ENCODE peak calls at places on chromosomes 6 and 20, in six cellular contexts. One of them, this sample, is unnamed.

GRCh38 chr20:33689973-33690372 is 3.8 kb upstream of the E2F1 start:
- DNase-seq in GM23248: peak; percentile 44
- DNase-seq in PC-3: peak; percentile 18
- DNase-seq in astrocyte: peak; percentile 47
- DNase-seq in K562: peak; percentile 57
- DNase-seq in PC-9: peak; percentile 39
- DNase-seq in this sample: peak; percentile 67

GRCh38 chr20:54549523-54550326 is 74.3 kb downstream of the DOK5 start:
- DNase-seq in PC-3: no peak
- DNase-seq in astrocyte: peak; percentile 66
- DNase-seq in GM23248: peak; percentile 58
- DNase-seq in PC-9: no peak
- DNase-seq in K562: no peak
- DNase-seq in this sample: peak; percentile 71

GRCh38 chr20:58433759-58434158 is 44.7 kb downstream of the VAPB start:
- DNase-seq in PC-3: peak; percentile 60
- DNase-seq in astrocyte: peak; percentile 77
- DNase-seq in PC-9: no peak
- DNase-seq in K562: peak; percentile 50
- DNase-seq in GM23248: peak; percentile 81
- DNase-seq in this sample: peak; percentile 78

GRCh38 chr20:63957004-63957689 is 931 bp upstream of the UCKL1 start:
- DNase-seq in K562: peak; percentile 79
- DNase-seq in astrocyte: peak; percentile 47
- DNase-seq in PC-3: peak; percentile 79
- DNase-seq in GM23248: peak; percentile 85
- DNase-seq in PC-9: peak; percentile 71
- DNase-seq in this sample: peak; percentile 65

GRCh38 chr6:108622601-108623335 is 62.1 kb downstream of the FOXO3 start:
- DNase-seq in GM23248: peak; percentile 98
- DNase-seq in PC-3: no peak
- DNase-seq in PC-9: no peak
- DNase-seq in astrocyte: peak; percentile 95
- DNase-seq in K562: no peak
- DNase-seq in this sample: peak; percentile 96

GRCh38 chr6:163790296-163790840 is 375.9 kb downstream of the QKI start:
- DNase-seq in GM23248: no peak
- DNase-seq in astrocyte: peak; percentile 12
- DNase-seq in PC-9: no peak
- DNase-seq in K562: no peak
- DNase-seq in PC-3: no peak
- DNase-seq in this sample: peak; percentile 59

GRCh38 chr20:16106191-16106849 is 466.9 kb downstream of the KIF16B start:
- DNase-seq in GM23248: no peak
- DNase-seq in PC-3: peak; percentile 97
- DNase-seq in astrocyte: no peak
- DNase-seq in PC-9: peak; percentile 85
- DNase-seq in K562: no peak
- DNase-seq in this sample: no peak

GRCh38 chr6:24004062-24004461 is 122.0 kb upstream of the NRSN1 start:
- DNase-seq in K562: no peak
- DNase-seq in PC-3: peak; percentile 61
- DNase-seq in PC-9: no peak
- DNase-seq in astrocyte: peak; percentile 93
- DNase-seq in GM23248: peak; percentile 74
- DNase-seq in this sample: peak; percentile 93

GRCh38 chr6:39465539-39465938 is 143.0 kb upstream of the KCNK16 start:
- DNase-seq in K562: no peak
- DNase-seq in GM23248: no peak
- DNase-seq in PC-3: no peak
- DNase-seq in PC-9: no peak
- DNase-seq in astrocyte: no peak
- DNase-seq in this sample: no peak

GRCh38 chr6:31659649-31660223 is 842 bp downstream of the C6orf47 start:
- DNase-seq in K562: no peak
- DNase-seq in PC-3: peak; percentile 42
- DNase-seq in PC-9: peak; percentile 54
- DNase-seq in astrocyte: peak; percentile 19
- DNase-seq in GM23248: peak; percentile 64
- DNase-seq in this sample: peak; percentile 25

GRCh38 chr6:112839525-112839961 is 492.4 kb downstream of the RFPL4B start:
- DNase-seq in K562: no peak
- DNase-seq in PC-9: no peak
- DNase-seq in GM23248: peak; percentile 88
- DNase-seq in astrocyte: peak; percentile 92
- DNase-seq in PC-3: no peak
- DNase-seq in this sample: peak; percentile 91

GRCh38 chr6:154995241-154996162 is at the start of gene TIAM2:
- DNase-seq in GM23248: peak; percentile 55
- DNase-seq in astrocyte: no peak
- DNase-seq in PC-9: no peak
- DNase-seq in K562: no peak
- DNase-seq in PC-3: no peak
- DNase-seq in this sample: peak; percentile 35

GRCh38 chr6:168916576-168917207 is 337.0 kb downstream of the THBS2 start:
- DNase-seq in K562: no peak
- DNase-seq in astrocyte: peak; percentile 31
- DNase-seq in GM23248: peak; percentile 48
- DNase-seq in PC-3: no peak
- DNase-seq in PC-9: no peak
- DNase-seq in this sample: peak; percentile 56

GRCh38 chr6:8059129-8059528 is 5.1 kb downstream of the BLOC1S5 start:
- DNase-seq in astrocyte: peak; percentile 22
- DNase-seq in K562: no peak
- DNase-seq in PC-9: no peak
- DNase-seq in GM23248: peak; percentile 73
- DNase-seq in PC-3: peak; percentile 57
- DNase-seq in this sample: peak; percentile 74

GRCh38 chr6:44128020-44128917 is 915 bp downstream of the TMEM63B start:
- DNase-seq in GM23248: peak; percentile 80
- DNase-seq in PC-3: peak; percentile 30
- DNase-seq in PC-9: no peak
- DNase-seq in K562: peak; percentile 60
- DNase-seq in astrocyte: no peak
- DNase-seq in this sample: no peak

GRCh38 chr6:13638626-13639025 is 23.5 kb downstream of the NOL7 start:
- DNase-seq in PC-3: no peak
- DNase-seq in K562: no peak
- DNase-seq in astrocyte: no peak
- DNase-seq in PC-9: no peak
- DNase-seq in GM23248: no peak
- DNase-seq in this sample: no peak

GRCh38 chr6:136587527-136587926 is 37.3 kb upstream of the MAP7 start:
- DNase-seq in PC-9: no peak
- DNase-seq in GM23248: peak; percentile 12
- DNase-seq in K562: no peak
- DNase-seq in astrocyte: no peak
- DNase-seq in PC-3: no peak
- DNase-seq in this sample: no peak

GRCh38 chr6:36740818-36741179 is 43.2 kb downstream of the RAB44 start:
- DNase-seq in GM23248: no peak
- DNase-seq in PC-9: no peak
- DNase-seq in K562: no peak
- DNase-seq in PC-3: no peak
- DNase-seq in astrocyte: no peak
- DNase-seq in this sample: no peak

GRCh38 chr6:12356431-12356830 is 66.3 kb downstream of the EDN1 start:
- DNase-seq in GM23248: no peak
- DNase-seq in astrocyte: no peak
- DNase-seq in K562: no peak
- DNase-seq in PC-3: no peak
- DNase-seq in PC-9: no peak
- DNase-seq in this sample: no peak

GRCh38 chr20:21518292-21518991 is 4.6 kb upstream of the NKX2-2 start:
- DNase-seq in astrocyte: no peak
- DNase-seq in PC-3: no peak
- DNase-seq in GM23248: no peak
- DNase-seq in K562: peak; percentile 35
- DNase-seq in PC-9: no peak
- DNase-seq in this sample: no peak

GRCh38 chr6:51277471-51277870 is 458.8 kb downstream of the TFAP2B start:
- DNase-seq in PC-9: no peak
- DNase-seq in PC-3: no peak
- DNase-seq in GM23248: no peak
- DNase-seq in astrocyte: no peak
- DNase-seq in K562: no peak
- DNase-seq in this sample: no peak

GRCh38 chr6:154165488-154165887 is 126.4 kb downstream of the OPRM1 start:
- DNase-seq in astrocyte: no peak
- DNase-seq in PC-3: no peak
- DNase-seq in K562: no peak
- DNase-seq in PC-9: no peak
- DNase-seq in GM23248: no peak
- DNase-seq in this sample: peak; percentile 21

GRCh38 chr6:22754111-22754510 is 184.7 kb downstream of the HDGFL1 start:
- DNase-seq in PC-9: no peak
- DNase-seq in PC-3: peak; percentile 51
- DNase-seq in GM23248: no peak
- DNase-seq in astrocyte: peak; percentile 39
- DNase-seq in K562: no peak
- DNase-seq in this sample: peak; percentile 67

GRCh38 chr6:97095466-97095865 is 170.9 kb downstream of the KLHL32 start:
- DNase-seq in K562: no peak
- DNase-seq in PC-3: peak; percentile 71
- DNase-seq in PC-9: no peak
- DNase-seq in astrocyte: no peak
- DNase-seq in GM23248: peak; percentile 9
- DNase-seq in this sample: no peak

GRCh38 chr6:90820436-90820835 is 233.6 kb upstream of the MAP3K7 start:
- DNase-seq in PC-3: peak; percentile 7
- DNase-seq in K562: no peak
- DNase-seq in GM23248: no peak
- DNase-seq in astrocyte: no peak
- DNase-seq in PC-9: no peak
- DNase-seq in this sample: no peak

DNA sequence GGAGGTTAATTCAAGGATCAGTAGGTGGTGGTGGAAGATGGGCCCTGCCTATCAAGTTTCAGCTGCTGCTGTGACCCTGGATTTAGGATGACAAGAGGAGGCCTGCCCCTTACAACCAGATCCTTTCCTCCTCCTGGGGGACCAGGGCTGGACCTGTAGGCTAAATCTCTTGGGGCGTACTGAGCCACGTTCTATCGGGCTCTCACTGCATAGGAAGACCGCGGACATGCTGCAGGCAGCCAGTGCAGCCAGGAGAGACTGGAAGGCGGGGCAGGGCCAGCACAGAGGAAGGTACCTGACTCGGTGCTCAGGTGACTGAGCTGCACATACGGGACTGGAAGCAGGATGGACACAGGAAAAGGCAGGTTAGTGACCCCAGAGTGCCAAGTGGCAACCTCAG is 8.5 kb upstream of the SLA2 start:
- DNase-seq in K562: no peak
- DNase-seq in PC-9: no peak
- DNase-seq in astrocyte: no peak
- DNase-seq in GM23248: no peak
- DNase-seq in PC-3: no peak
- DNase-seq in this sample: no peak
- H3K36me3 ChIP-seq in K562: peaks cover 9% of the 10 kb centered on the region
- H3K36me3 ChIP-seq in PC-9: no peaks in the 10 kb centered on the region
- H3K36me3 ChIP-seq in astrocyte: no peaks in the 10 kb centered on the region
- H3K36me3 ChIP-seq in GM23248: no peaks in the 10 kb centered on the region
- H3K36me3 ChIP-seq in PC-3: peaks cover 8% of the 10 kb centered on the region
- H3K36me3 ChIP-seq in this sample: no peaks in the 10 kb centered on the region

GRCh38 chr20:44736170-44737021 is 9.3 kb upstream of the KCNK15 start:
- DNase-seq in PC-9: peak; percentile 87
- DNase-seq in PC-3: peak; percentile 60
- DNase-seq in astrocyte: peak; percentile 70
- DNase-seq in K562: peak; percentile 74
- DNase-seq in GM23248: peak; percentile 88
- DNase-seq in this sample: peak; percentile 76

GRCh38 chr20:44737116-44737515 is 8.5 kb upstream of the KCNK15 start:
- DNase-seq in K562: no peak
- DNase-seq in astrocyte: no peak
- DNase-seq in GM23248: no peak
- DNase-seq in PC-3: no peak
- DNase-seq in PC-9: no peak
- DNase-seq in this sample: no peak

GRCh38 chr20:44733341-44734069 is 12.2 kb upstream of the KCNK15 start:
- DNase-seq in PC-3: peak; percentile 90
- DNase-seq in astrocyte: no peak
- DNase-seq in GM23248: peak; percentile 87
- DNase-seq in PC-9: peak; percentile 55
- DNase-seq in K562: peak; percentile 52
- DNase-seq in this sample: peak; percentile 48

GRCh38 chr20:44734938-44735337 is 10.7 kb upstream of the KCNK15 start:
- DNase-seq in PC-3: peak; percentile 73
- DNase-seq in astrocyte: peak; percentile 30
- DNase-seq in GM23248: peak; percentile 90
- DNase-seq in K562: peak; percentile 33
- DNase-seq in PC-9: peak; percentile 72
- DNase-seq in this sample: peak; percentile 54

GRCh38 chr20:44735816-44736169 is 9.9 kb upstream of the KCNK15 start:
- DNase-seq in astrocyte: no peak
- DNase-seq in K562: no peak
- DNase-seq in PC-9: no peak
- DNase-seq in PC-3: no peak
- DNase-seq in GM23248: no peak
- DNase-seq in this sample: no peak
- H2AFZ ChIP-seq in astrocyte: no peak overlapping the region
- H2AFZ ChIP-seq in K562: peak overlapping the region; percentile 95
- H2AFZ ChIP-seq in PC-9: peak overlapping the region; percentile 26
- H2AFZ ChIP-seq in PC-3: no peak overlapping the region
- H2AFZ ChIP-seq in GM23248: peak overlapping the region; percentile 78
- H2AFZ ChIP-seq in this sample: no peak overlapping the region

GRCh38 chr20:59939879-59940128 is 301 bp downstream of the PPP1R3D start:
- DNase-seq in PC-9: no peak
- DNase-seq in GM23248: peak; percentile 59
- DNase-seq in PC-3: no peak
- DNase-seq in K562: no peak
- DNase-seq in astrocyte: no peak
- DNase-seq in this sample: no peak
- TF ChIP-seq EZH2 in PC-9: no peak
- TF ChIP-seq EZH2 in GM23248: no peak
- TF ChIP-seq EZH2 in PC-3: no peak
- TF ChIP-seq EZH2 in K562: no peak
- TF ChIP-seq EZH2 in astrocyte: no peak
- TF ChIP-seq EZH2 in this sample: no peak

DNA sequence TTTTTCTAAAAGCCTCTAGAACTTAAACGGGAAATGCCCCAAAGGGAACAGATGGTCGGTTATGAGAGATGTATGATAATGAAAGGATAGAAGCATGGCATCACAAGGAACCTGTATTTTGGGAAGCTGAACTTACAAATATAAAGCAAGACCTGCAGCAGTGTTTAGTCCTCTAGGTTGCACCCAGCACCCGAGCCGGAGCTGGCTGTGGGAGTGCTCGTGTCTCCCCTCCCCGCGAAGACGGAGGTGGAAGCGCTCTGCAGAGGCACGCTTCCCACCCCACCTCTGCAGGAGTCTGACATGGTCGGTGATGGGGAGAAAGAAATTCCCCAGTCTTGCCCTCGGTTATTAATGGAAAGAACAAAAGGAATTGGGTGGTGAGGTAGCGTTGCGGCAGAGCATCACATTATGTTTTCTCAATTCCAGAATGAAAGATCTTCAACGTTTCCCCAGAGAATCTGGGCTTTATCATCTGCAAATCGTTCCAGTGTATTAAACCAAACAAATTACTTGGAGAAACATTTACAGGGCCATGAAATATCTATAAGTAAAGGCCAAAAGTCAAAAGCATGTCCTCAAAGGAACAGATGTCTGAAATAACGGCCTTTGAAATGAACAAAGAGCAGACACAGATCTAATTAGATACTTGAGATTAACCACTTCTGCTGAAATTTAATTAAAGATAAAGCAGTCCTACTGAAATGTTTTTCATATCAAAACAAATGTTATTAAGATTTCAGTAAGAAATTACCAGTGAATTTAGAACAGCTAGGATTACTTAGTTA is 103.2 kb upstream of the POPDC3 start:
- DNase-seq in K562: no peak
- DNase-seq in astrocyte: no peak
- DNase-seq in GM23248: no peak
- DNase-seq in PC-9: peak; percentile 24
- DNase-seq in PC-3: no peak
- DNase-seq in this sample: no peak
- H3K36me3 ChIP-seq in K562: peaks cover 75% of the 10 kb centered on the region
- H3K36me3 ChIP-seq in astrocyte: peaks cover 14% of the 10 kb centered on the region
- H3K36me3 ChIP-seq in GM23248: peaks cover 30% of the 10 kb centered on the region
- H3K36me3 ChIP-seq in PC-9: peaks cover 21% of the 10 kb centered on the region
- H3K36me3 ChIP-seq in PC-3: no peaks in the 10 kb centered on the region
- H3K36me3 ChIP-seq in this sample: peaks cover 3% of the 10 kb centered on the region